ENCODE peak calls at places on chromosomes 1 and 21, in eight cellular contexts. S is sigmoid colon, F is OCI-LY7, J is Panc1, E is fibroblast of lung, O is fibroblast of pulmonary artery, P is mucosa of descending colon, M is pancreas. X is an unnamed sample.

GRCh38 chr1:115134850-115135484 is 45.7 kb upstream of the TSPAN2 start:
- DNase-seq in S (no peak), F (no peak), J (no peak), E (peak), O (peak), P (no peak), M (no peak), X (no peak)

GRCh38 chr1:22673486-22674409 is 20.7 kb downstream of the C1QB start:
- DNase-seq in S (no peak), F (peak), J (peak), E (peak), O (peak), P (no peak), M (no peak), X (peak)

GRCh38 chr1:59976194-59977074 is 49.9 kb upstream of the CYP2J2 start:
- DNase-seq in S (peak), F (peak), J (no peak), E (peak), O (peak), P (no peak), M (peak), X (no peak)

GRCh38 chr21:46500224-46500861 is 41.7 kb downstream of the DIP2A start:
- DNase-seq in S (no peak), F (no peak), J (no peak), E (peak), O (peak), P (no peak), M (no peak), X (no peak)

GRCh38 chr1:54499097-54500029 is 48.7 kb upstream of the ACOT11 start:
- DNase-seq in S (no peak), F (peak), J (no peak), E (peak), O (peak), P (no peak), M (no peak), X (no peak)

GRCh38 chr1:75083848-75084514 is 50.2 kb upstream of the LHX8 start:
- DNase-seq in S (no peak), F (no peak), J (no peak), E (peak), O (no peak), P (no peak), M (no peak), X (no peak)

GRCh38 chr1:180268556-180269044 is 38.5 kb downstream of the LHX4 start:
- DNase-seq in S (no peak), F (no peak), J (no peak), E (no peak), O (no peak), P (no peak), M (no peak), X (no peak)

GRCh38 chr1:182281541-182281940 is 110.0 kb downstream of the GLUL start:
- DNase-seq in S (no peak), F (no peak), J (no peak), E (no peak), O (no peak), P (no peak), M (no peak), X (no peak)

GRCh38 chr1:162993866-162994265 is 75.3 kb upstream of the RGS4 start:
- DNase-seq in S (no peak), F (no peak), J (no peak), E (no peak), O (no peak), P (no peak), M (no peak), X (no peak)

GRCh38 chr21:41167348-41168342 is at the start of gene BACE2:
- DNase-seq in S (peak), F (no peak), J (no peak), E (peak), O (peak), P (peak), M (peak), X (no peak)

GRCh38 chr1:57468661-57469523 is 45.0 kb upstream of the DAB1 start:
- DNase-seq in S (no peak), F (no peak), J (no peak), E (peak), O (peak), P (no peak), M (no peak), X (peak)

GRCh38 chr1:41626616-41627375 is 142.3 kb upstream of the EDN2 start:
- DNase-seq in S (peak), F (no peak), J (no peak), E (peak), O (no peak), P (no peak), M (no peak), X (no peak)

GRCh38 chr21:29793712-29794111 is 146.1 kb downstream of the GRIK1 start:
- DNase-seq in S (no peak), F (no peak), J (no peak), E (no peak), O (no peak), P (no peak), M (no peak), X (no peak)

GRCh38 chr21:29800051-29800450 is 139.7 kb downstream of the GRIK1 start:
- DNase-seq in S (no peak), F (no peak), J (no peak), E (no peak), O (no peak), P (no peak), M (no peak), X (no peak)

GRCh38 chr21:29797155-29797554 is 142.6 kb downstream of the GRIK1 start:
- DNase-seq in S (no peak), F (no peak), J (no peak), E (no peak), O (no peak), P (no peak), M (no peak), X (no peak)

GRCh38 chr21:29801122-29801521 is 138.7 kb downstream of the GRIK1 start:
- DNase-seq in S (no peak), F (no peak), J (no peak), E (no peak), O (no peak), P (no peak), M (no peak), X (no peak)

DNA sequence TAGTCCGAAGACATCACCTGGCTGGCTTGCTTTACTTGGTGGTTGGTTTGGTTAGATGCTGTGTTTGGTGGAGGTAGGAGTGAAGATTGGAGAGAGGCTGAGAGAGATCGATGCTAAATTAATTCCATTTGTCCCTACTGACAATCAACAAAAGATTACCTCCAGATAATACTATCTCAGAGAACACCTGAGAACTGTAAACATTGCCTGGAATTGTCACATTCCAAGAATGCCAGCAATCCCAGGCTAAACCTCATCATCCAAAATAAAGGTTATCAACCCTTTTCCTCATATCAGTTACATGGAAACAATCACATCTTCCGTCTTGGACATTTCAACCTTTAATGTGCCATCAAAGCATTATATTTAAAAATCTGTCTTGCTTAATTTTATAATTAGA is 141.0 kb downstream of the GRIK1 start:
- DNase-seq in S (no peak), F (no peak), J (no peak), E (no peak), O (no peak), P (no peak), M (no peak), X (no peak)
- H3K4me3 ChIP-seq in S (no peak), F (no peak), J (no peak), E (no peak), O (no peak), P (no peak), M (no peak), X (no peak)

GRCh38 chr21:33025471-33026298 is at the start of gene OLIG2:
- DNase-seq in S (peak), F (no peak), J (no peak), E (peak), O (no peak), P (no peak), M (no peak), X (no peak)

GRCh38 chr21:33026878-33027400 is 1.2 kb downstream of the OLIG2 start:
- DNase-seq in S (peak), F (no peak), J (no peak), E (peak), O (no peak), P (no peak), M (no peak), X (no peak)

GRCh38 chr21:33025106-33025470 is 647 bp upstream of the OLIG2 start:
- DNase-seq in S (no peak), F (no peak), J (no peak), E (no peak), O (no peak), P (no peak), M (no peak), X (no peak)

GRCh38 chr21:33027401-33028185 is 1.9 kb downstream of the OLIG2 start:
- DNase-seq in S (peak), F (no peak), J (no peak), E (no peak), O (no peak), P (no peak), M (no peak), X (no peak)

DNA sequence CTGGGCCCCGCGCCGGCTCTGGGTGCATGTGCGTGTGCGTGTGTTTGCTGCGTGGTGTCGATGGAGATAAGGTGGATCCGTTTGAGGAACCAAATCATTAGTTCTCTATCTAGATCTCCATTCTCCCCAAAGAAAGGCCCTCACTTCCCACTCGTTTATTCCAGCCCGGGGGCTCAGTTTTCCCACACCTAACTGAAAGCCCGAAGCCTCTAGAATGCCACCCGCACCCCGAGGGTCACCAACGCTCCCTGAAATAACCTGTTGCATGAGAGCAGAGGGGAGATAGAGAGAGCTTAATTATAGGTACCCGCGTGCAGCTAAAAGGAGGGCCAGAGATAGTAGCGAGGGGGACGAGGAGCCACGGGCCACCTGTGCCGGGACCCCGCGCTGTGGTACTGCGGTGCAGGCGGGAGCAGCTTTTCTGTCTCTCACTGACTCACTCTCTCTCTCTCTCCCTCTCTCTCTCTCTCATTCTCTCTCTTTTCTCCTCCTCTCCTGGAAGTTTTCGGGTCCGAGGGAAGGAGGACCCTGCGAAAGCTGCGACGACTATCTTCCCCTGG is 644 bp downstream of the OLIG2 start:
- DNase-seq in S (peak), F (no peak), J (no peak), E (no peak), O (no peak), P (no peak), M (no peak), X (no peak)
- H3K4me3 ChIP-seq in S (no peak), F (no peak), J (no peak), E (no peak), O (no peak), P (no peak), M (no peak), X (no peak)

DNA sequence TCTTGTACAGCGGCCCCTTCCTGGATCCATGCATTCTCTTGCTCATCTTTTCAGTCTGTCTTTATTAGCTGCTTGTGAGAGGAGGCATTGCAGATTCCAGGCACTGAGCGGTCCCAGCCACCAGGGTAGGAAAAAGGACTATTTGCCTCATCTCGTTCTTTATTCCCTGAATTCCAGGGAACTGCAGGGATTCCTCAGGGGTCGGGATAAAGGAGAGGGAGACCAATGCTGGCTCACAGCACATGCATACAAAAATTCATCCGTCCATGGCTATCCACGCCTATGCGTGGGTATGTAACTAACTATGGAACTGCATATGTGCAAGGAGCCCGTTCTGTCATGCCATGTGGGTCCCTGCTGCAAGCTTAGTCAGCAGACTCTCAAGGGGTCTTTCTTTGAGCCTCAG is 879 bp upstream of the PLPPR5 start:
- DNase-seq in S (no peak), F (no peak), J (no peak), E (peak), O (no peak), P (no peak), M (no peak), X (no peak)
- H3K4me3 ChIP-seq in S (no peak), F (no peak), J (no peak), E (no peak), O (no peak), P (no peak), M (no peak), X (peak)

GRCh38 chr1:159071970-159072582 is 4.5 kb downstream of the AIM2 start:
- DNase-seq in S (no peak), F (peak), J (peak), E (peak), O (peak), P (no peak), M (no peak), X (peak)

GRCh38 chr1:159065106-159065505 is 11.5 kb downstream of the AIM2 start:
- DNase-seq in S (no peak), F (no peak), J (no peak), E (no peak), O (no peak), P (no peak), M (no peak), X (no peak)

GRCh38 chr1:159068877-159069276 is 7.7 kb downstream of the AIM2 start:
- DNase-seq in S (no peak), F (peak), J (no peak), E (peak), O (peak), P (no peak), M (no peak), X (peak)

GRCh38 chr1:159066108-159066507 is 10.5 kb downstream of the AIM2 start:
- DNase-seq in S (no peak), F (no peak), J (no peak), E (no peak), O (no peak), P (no peak), M (no peak), X (no peak)

GRCh38 chr1:159067699-159068621 is 8.6 kb downstream of the AIM2 start:
- DNase-seq in S (no peak), F (peak), J (no peak), E (no peak), O (no peak), P (no peak), M (no peak), X (no peak)
- H3K4me3 ChIP-seq in S (no peak), F (peak), J (no peak), E (no peak), O (no peak), P (no peak), M (no peak), X (no peak)

X was measured in skeletal muscle cell.